ENCODE peak calls at places on chromosomes 3 and 15, in five cellular contexts. Y, N, G, L and I are unnamed samples. For H3K36me3, the result is how much of the 10 kb centered on the place peaks cover.

GRCh38 chr15:89371145-89372044 is 36.8 kb upstream of the POLG start:
- DNase-seq in N (no peak), G (no peak), Y (no peak), L (no peak), I (peak)

GRCh38 chr3:155870945-155871745 is 695 bp downstream of the GMPS start:
- DNase-seq in G (peak), Y (peak), N (peak), L (no peak), I (peak)

GRCh38 chr15:39495871-39496459 is 84.9 kb upstream of the THBS1 start:
- DNase-seq in L (no peak), Y (no peak), N (no peak), G (no peak), I (no peak)

GRCh38 chr3:150970665-150971327 is 1.7 kb downstream of the CLRN1 start:
- DNase-seq in N (peak), G (no peak), Y (no peak), L (peak), I (no peak)

GRCh38 chr3:13018039-13018431 is 55.2 kb downstream of the IQSEC1 start:
- DNase-seq in N (peak), G (peak), L (no peak), Y (no peak), I (peak)

GRCh38 chr3:120684896-120685295 is 2.9 kb upstream of the HGD start:
- DNase-seq in L (no peak), G (no peak), Y (no peak), N (no peak), I (no peak)

GRCh38 chr3:178389258-178389657 is 147.0 kb upstream of the KCNMB2 start:
- DNase-seq in G (no peak), Y (no peak), N (no peak), L (no peak), I (no peak)

GRCh38 chr3:136862953-136863352 is 945 bp downstream of the NCK1 start:
- DNase-seq in G (no peak), L (no peak), Y (no peak), N (no peak), I (no peak)

GRCh38 chr3:184480831-184481230 is 80.8 kb upstream of the EPHB3 start:
- DNase-seq in N (no peak), L (no peak), G (no peak), Y (no peak), I (no peak)

GRCh38 chr15:83784975-83785374 is 131.1 kb downstream of the ADAMTSL3 start:
- DNase-seq in Y (no peak), N (no peak), L (no peak), G (no peak), I (no peak)

GRCh38 chr3:121748638-121749275 is 784 bp downstream of the GOLGB1 start:
- DNase-seq in N (no peak), L (no peak), G (peak), Y (no peak), I (no peak)

GRCh38 chr3:179488213-179488612 is 36.9 kb upstream of the GNB4 start:
- DNase-seq in N (no peak), G (no peak), L (no peak), Y (no peak), I (no peak)
- H3K36me3 ChIP-seq in N (under half), G (under half), L (under half), Y (under half), I (under half)

GRCh38 chr3:14405886-14406238 is 3.5 kb downstream of the SLC6A6 start:
- DNase-seq in L (no peak), G (no peak), N (no peak), Y (peak), I (no peak)

GRCh38 chr3:14405120-14405885 is 2.9 kb downstream of the SLC6A6 start:
- DNase-seq in G (no peak), Y (no peak), L (no peak), N (no peak), I (no peak)

GRCh38 chr3:14406336-14406735 is 3.9 kb downstream of the SLC6A6 start:
- DNase-seq in L (no peak), G (no peak), Y (no peak), N (no peak), I (no peak)

GRCh38 chr3:14407203-14407602 is 4.8 kb downstream of the SLC6A6 start:
- DNase-seq in G (no peak), L (no peak), N (no peak), Y (no peak), I (no peak)

DNA sequence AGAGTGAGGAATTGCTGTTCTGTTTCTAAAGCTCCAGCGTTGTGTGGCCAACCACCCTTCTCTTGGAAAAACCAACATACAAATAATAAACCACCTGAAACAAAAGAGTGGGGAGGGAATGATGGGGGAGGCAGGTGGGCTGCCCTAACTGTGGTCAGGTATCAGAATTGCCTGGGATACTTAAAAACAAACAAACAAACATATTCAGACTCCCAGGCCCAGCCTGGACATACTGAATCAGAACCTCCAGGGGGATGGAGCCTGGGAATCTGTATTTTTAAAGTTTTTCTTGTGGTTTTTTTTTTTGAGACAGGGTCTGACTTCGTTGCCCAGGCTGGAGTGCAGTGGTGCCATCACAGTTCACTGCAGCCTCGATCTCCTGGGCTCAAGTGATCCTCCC is 4.4 kb downstream of the SLC6A6 start:
- DNase-seq in N (no peak), L (no peak), Y (no peak), G (no peak), I (no peak)
- H3K4me3 ChIP-seq in N (no peak), L (no peak), Y (no peak), G (no peak), I (no peak)

GRCh38 chr3:68987322-68987721 is 26.2 kb downstream of the EOGT start:
- DNase-seq in G (no peak), N (no peak), L (no peak), Y (no peak), I (no peak)
- H3K36me3 ChIP-seq in G (under half), N (under half), L (half or more), Y (under half), I (under half)

GRCh38 chr15:58551764-58552504 is 120.1 kb downstream of the LIPC start:
- DNase-seq in L (no peak), G (peak), N (peak), Y (peak), I (peak)
- H3K4me3 ChIP-seq in L (no peak), G (no peak), N (no peak), Y (peak), I (no peak)

DNA sequence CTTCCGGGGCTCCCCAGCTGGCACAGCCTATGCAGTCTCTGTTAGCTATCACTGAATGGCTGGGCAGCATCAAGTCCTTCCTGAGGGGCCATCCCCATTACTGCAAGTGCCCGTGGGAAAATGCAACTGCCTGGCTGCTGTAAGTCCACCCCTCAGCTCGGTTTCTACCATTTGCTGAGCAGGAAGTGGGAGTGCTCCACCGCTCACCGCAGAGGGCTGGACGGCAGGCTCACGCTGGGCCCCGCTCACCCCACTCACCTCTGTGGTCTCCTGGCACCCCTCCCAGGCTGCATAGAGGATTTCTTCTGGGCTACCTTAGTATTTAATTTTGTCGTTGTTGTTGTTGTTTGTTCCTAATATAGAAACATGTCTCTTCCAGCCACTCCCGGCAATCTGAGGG is 270.2 kb downstream of the PLCL2 start:
- DNase-seq in L (no peak), Y (no peak), G (no peak), N (no peak), I (no peak)
- H3K36me3 ChIP-seq in L (under half), Y (under half), G (under half), N (under half), I (under half)

DNA sequence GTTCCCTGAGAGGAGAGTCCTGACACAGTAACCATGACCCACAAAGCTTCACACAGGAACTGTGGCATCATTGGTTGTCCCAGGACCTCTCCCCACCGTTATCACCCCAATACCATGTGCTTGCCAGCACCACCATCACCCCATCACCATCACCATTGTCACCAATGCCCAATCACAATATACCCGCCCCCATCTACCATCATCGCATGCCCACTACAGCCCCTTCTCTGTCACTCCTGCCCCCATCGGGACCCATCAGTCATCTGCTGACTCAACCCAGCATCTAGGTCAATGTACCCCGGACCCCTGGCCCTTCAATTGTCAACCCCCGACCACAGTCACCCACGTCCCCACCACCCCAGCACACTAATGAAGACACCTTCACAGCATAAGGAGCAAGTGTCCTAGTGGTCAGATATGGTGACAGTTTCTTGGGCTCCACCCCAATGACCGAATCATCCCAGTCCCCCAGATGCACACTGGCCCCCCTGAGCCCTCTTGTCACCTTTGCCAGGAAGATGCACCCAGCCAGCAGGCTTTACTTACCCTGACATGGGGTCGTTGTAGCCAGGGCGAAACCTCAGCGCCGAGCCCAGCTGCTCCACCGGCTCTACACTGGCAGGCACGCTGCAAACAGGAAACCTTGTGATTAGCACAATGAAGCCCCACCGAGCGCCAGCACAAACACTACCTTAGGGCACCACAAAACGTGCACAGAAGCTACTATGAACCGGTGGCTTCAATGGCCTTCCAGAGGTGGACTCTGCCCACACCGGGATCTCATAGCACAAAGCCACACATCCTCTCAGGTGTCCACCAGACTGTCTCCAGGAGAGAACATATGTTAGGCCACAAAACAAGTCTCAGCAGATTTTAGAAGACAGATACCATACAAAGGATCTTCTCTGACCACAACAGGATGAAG is 25.1 kb downstream of the SHISA5 start:
- DNase-seq in N (no peak), Y (no peak), G (no peak), L (no peak), I (no peak)
- H3K4me3 ChIP-seq in N (no peak), Y (no peak), G (no peak), L (no peak), I (no peak)

GRCh38 chr3:49316696-49317457 is 23.0 kb downstream of the USP4 start:
- DNase-seq in N (no peak), G (peak), L (no peak), Y (no peak), I (no peak)
- H3K36me3 ChIP-seq in N (under half), G (under half), L (half or more), Y (under half), I (under half)

DNA sequence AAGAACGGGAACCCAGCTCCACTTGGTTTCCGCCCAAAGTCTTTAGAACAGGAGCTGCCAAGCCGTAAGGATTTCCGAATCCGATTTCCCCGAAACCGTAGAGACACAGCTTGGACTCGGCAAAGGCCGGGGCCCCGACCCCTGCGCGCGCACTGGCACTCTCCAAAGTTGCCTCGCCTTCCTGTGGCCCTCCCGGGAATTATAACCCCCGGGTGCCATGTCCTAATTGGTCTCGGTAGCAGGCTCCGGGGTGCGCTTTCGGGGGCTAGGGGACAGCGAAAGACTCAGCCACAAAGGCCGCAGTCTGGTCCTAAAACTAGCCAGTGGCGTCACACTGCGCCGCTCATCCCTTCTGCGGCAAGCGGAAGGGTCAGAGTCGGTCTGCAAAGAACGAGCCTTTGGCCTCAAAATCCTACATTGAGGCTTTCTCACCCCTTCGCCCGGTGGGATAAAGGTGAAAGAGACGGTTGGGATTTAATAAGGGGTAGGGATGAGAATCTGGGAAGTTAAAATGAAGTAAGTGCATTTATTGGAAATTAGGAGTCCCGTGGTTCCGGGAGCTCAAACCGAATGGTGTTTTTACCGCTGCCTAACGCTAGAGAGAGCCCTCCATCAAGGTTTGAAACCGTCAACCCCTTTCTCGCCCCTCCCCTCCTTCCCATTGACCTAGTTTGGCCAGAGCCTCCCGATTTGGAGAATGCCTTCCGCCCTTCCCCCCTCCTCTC is 6.7 kb downstream of the BCL6 start:
- DNase-seq in L (peak), G (peak), Y (peak), N (peak), I (peak)
- H3K4me3 ChIP-seq in L (peak), G (peak), Y (peak), N (peak), I (peak)